ENCODE peak calls at places on chromosomes 7 and 10, in nine cellular contexts. Z, U, S, I, C, Q, W, O and A are unnamed samples.

GRCh38 chr7:81600608-81601007 is 169.2 kb downstream of the HGF start:
- DNase-seq in O (no peak), Q (no peak), C (no peak), Z (peak), U (no peak), S (no peak), I (no peak), W (no peak), A (no peak)

GRCh38 chr10:78082636-78083035 is 49.0 kb downstream of the RPS24 start:
- DNase-seq in W (no peak), O (no peak), I (no peak), Z (no peak), S (no peak), C (no peak), Q (no peak), U (no peak), A (no peak)

GRCh38 chr10:68099736-68100135 is 9.6 kb upstream of the MYPN start:
- DNase-seq in C (no peak), Q (no peak), W (no peak), I (no peak), O (no peak), Z (peak), S (no peak), U (no peak), A (no peak)

GRCh38 chr10:83037653-83038052 is 1101.7 kb upstream of the GHITM start:
- DNase-seq in I (no peak), W (no peak), O (no peak), C (no peak), U (no peak), Q (no peak), Z (no peak), S (no peak), A (no peak)

GRCh38 chr7:70239930-70240329 is 641.7 kb downstream of the AUTS2 start:
- DNase-seq in S (no peak), W (no peak), Z (no peak), C (no peak), U (no peak), Q (no peak), O (no peak), I (no peak), A (no peak)

GRCh38 chr10:33277135-33277536 is 57.3 kb downstream of the NRP1 start:
- DNase-seq in C (no peak), O (no peak), U (no peak), Q (peak), S (peak), I (no peak), W (no peak), Z (peak), A (peak)

GRCh38 chr7:111887734-111888133 is 318.5 kb downstream of the DOCK4 start:
- DNase-seq in Z (no peak), O (no peak), C (no peak), W (no peak), U (no peak), Q (no peak), S (no peak), I (no peak), A (no peak)

GRCh38 chr7:101373812-101374612 is 11.3 kb downstream of the COL26A1 start:
- DNase-seq in I (no peak), Q (no peak), O (no peak), S (no peak), W (peak), U (no peak), Z (peak), C (no peak), A (peak)

GRCh38 chr10:92923416-92923815 is 75.1 kb downstream of the EXOC6 start:
- DNase-seq in U (no peak), C (no peak), I (no peak), O (no peak), Z (no peak), S (no peak), Q (no peak), W (no peak), A (no peak)

GRCh38 chr10:87875929-87876571 is 12.6 kb downstream of the PTEN start:
- DNase-seq in Z (peak), O (no peak), S (no peak), I (no peak), Q (no peak), W (no peak), U (no peak), C (no peak), A (no peak)

GRCh38 chr10:87872828-87873227 is 9.4 kb downstream of the PTEN start:
- DNase-seq in I (no peak), Q (no peak), Z (no peak), U (no peak), W (no peak), O (no peak), C (no peak), S (no peak), A (no peak)

GRCh38 chr10:87878664-87879459 is 15.4 kb downstream of the PTEN start:
- DNase-seq in I (no peak), Q (no peak), S (no peak), U (no peak), C (no peak), Z (no peak), O (no peak), W (no peak), A (no peak)

GRCh38 chr10:87870154-87870553 is 6.7 kb downstream of the PTEN start:
- DNase-seq in Z (no peak), U (no peak), S (no peak), O (no peak), I (no peak), C (no peak), W (no peak), Q (no peak), A (no peak)

DNA sequence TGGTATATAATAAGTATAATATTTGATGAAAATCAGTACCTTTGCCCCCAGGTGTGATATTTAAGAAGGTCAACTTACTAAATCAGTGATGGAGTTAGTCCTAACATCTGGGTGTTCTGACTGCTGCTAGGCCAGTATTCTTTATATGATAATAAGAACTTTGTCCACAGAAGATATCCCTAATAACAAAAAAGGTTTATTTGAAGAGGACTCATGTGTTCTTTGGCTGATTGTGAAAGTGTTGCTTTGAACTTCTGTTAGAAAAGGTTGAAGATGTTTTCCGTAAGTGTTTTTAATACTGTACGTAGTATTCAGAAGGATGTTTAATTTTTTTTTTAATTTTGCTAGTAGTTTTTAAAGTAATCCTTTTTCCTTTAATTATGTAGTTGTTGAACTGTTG is 10.2 kb downstream of the PTEN start:
- DNase-seq in I (no peak), O (no peak), Q (no peak), Z (no peak), W (no peak), C (no peak), U (no peak), S (no peak), A (no peak)
- H3K27ac ChIP-seq in I (no peak), O (no peak), Q (no peak), Z (no peak), W (no peak), C (no peak), U (no peak), S (no peak), A (no peak)

DNA sequence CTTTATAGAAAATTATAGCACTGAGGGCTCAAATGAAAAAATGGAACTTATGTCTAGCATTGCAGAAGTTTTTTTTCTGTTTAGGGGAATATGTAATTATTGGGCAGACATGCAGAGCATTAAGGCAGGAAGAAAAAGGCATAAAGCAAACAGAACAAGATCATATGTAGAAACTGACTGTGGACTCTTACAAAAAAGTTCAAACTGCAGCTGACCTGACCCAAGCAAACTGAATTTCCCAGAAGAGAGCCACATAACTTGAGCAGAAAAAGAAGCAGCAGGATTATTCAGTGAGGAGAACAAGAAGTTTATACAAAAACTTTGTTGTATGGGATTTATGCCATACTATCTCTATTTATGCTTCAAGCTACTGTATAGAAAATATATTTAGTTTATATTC is 250.9 kb downstream of the PHF14 start:
- DNase-seq in O (no peak), C (no peak), U (no peak), S (no peak), W (no peak), I (no peak), Q (no peak), Z (no peak), A (no peak)
- H3K27ac ChIP-seq in O (no peak), C (no peak), U (no peak), S (no peak), W (no peak), I (no peak), Q (no peak), Z (no peak), A (no peak)

DNA sequence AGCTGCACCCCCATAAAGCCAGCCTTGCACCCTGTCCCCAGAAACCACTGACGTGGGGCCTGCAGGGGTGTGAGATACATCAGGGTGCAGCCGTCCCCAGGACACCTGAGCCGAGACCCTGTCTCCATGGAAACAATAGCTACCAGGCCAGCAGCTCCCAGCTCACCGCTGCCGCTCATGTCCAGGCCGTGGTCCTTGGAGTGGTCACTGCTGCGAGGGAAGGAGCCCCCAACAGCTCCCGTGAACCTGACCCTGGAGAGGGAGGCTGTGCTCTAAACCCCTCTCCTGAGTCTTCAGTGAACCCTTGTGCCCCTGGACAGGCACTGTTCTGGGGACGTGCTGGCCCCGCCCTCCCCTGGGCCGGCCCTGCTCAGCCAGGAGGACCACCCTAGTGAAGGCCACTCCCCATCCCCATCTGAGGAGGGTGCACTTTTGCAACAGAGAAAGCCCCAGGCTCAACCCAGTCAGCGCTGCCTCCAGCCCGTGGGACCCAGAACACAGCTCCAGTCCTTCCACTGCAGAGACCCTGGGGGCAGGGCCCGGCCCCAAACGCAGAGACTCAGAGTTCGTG is 19.6 kb upstream of the INPP5A start:
- DNase-seq in I (no peak), C (peak), U (no peak), W (peak), Q (no peak), Z (no peak), S (no peak), O (no peak), A (no peak)
- H3K27ac ChIP-seq in I (no peak), C (no peak), U (peak), W (peak), Q (peak), Z (peak), S (no peak), O (no peak), A (no peak)

DNA sequence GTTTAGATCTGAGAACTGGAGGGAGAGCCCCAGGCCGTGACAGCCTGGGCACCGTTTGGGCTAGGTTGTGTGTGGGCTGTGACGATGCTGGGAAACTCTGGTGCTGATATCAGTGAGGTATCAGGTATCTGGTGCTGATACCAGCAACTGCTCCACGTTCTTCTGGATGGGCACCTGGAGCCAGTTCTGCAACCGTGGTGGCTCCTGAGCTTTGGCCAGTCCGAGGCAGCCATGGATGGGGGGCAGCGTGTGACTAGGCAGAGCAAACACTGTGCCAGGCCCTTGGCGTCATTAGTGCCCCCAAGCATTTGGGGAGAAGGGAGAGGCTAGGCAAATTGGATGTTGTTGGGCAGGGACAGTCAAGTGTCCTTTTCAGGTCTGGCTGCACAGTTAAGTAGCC is 57.9 kb downstream of the ZNF467 start:
- DNase-seq in Z (peak), I (no peak), C (peak), W (peak), O (no peak), S (no peak), Q (peak), U (no peak), A (no peak)
- H3K27ac ChIP-seq in Z (no peak), I (peak), C (no peak), W (peak), O (no peak), S (peak), Q (no peak), U (no peak), A (no peak)